ENCODE peak calls at places on chromosomes 3 and 15, in five cellular contexts. E is endodermal cell, U is mammary epithelial cell, B is WERI-Rb-1, R is mucosa of descending colon. W is an unnamed sample. For H3K36me3, the result is how much of the 10 kb centered on the place peaks cover.

GRCh38 chr3:115217678-115218451 is 70.8 kb upstream of the ZBTB20 start:
- DNase-seq in U (peak), R (no peak), B (peak), E (peak), W (no peak)

GRCh38 chr15:39302936-39303335 is 277.9 kb upstream of the THBS1 start:
- DNase-seq in U (no peak), B (no peak), E (no peak), R (no peak), W (no peak)

GRCh38 chr3:198030726-198031125 is 70.7 kb downstream of the LMLN start:
- DNase-seq in U (no peak), E (no peak), R (no peak), B (no peak), W (no peak)

GRCh38 chr15:33007295-33007855 is 187.1 kb downstream of the FMN1 start:
- DNase-seq in R (no peak), E (peak), B (no peak), U (peak), W (no peak)

GRCh38 chr3:172082269-172082668 is 42.9 kb downstream of the FNDC3B start:
- DNase-seq in B (no peak), R (no peak), U (peak), E (no peak), W (no peak)

GRCh38 chr3:113222412-113223086 is 11.2 kb downstream of the BOC start:
- DNase-seq in R (no peak), E (no peak), U (no peak), B (no peak), W (no peak)

GRCh38 chr15:51967583-51967982 is 4.0 kb downstream of the LEO1 start:
- DNase-seq in B (no peak), U (no peak), E (no peak), R (no peak), W (no peak)

GRCh38 chr15:80325206-80325605 is 73.2 kb upstream of the CTXND1 start:
- DNase-seq in R (no peak), B (no peak), E (no peak), U (no peak), W (no peak)

GRCh38 chr3:55721716-55722484 is 234.8 kb upstream of the WNT5A start:
- DNase-seq in E (peak), R (no peak), B (peak), U (peak), W (no peak)

GRCh38 chr3:53100818-53101466 is 29.3 kb downstream of the RFT1 start:
- DNase-seq in E (no peak), R (no peak), B (no peak), U (no peak), W (no peak)

GRCh38 chr15:50840520-50840919 is 68.0 kb upstream of the AP4E1 start:
- DNase-seq in B (no peak), E (peak), U (no peak), R (no peak), W (no peak)

GRCh38 chr15:99502182-99502581 is 63.6 kb upstream of the MEF2A start:
- DNase-seq in B (no peak), E (peak), U (no peak), R (no peak), W (no peak)

GRCh38 chr15:32994810-32995424 is 199.6 kb downstream of the FMN1 start:
- DNase-seq in B (no peak), U (no peak), E (no peak), R (no peak), W (no peak)

GRCh38 chr15:49712846-49713450 is 92.1 kb downstream of the DTWD1 start:
- DNase-seq in E (peak), B (no peak), R (no peak), U (no peak), W (no peak)

GRCh38 chr3:138944842-138945645 is 1.9 kb downstream of the FOXL2 start:
- DNase-seq in B (no peak), R (no peak), E (peak), U (no peak), W (peak)

GRCh38 chr3:118817748-118818165 is 216.9 kb downstream of the IGSF11 start:
- DNase-seq in E (peak), R (no peak), U (peak), B (peak), W (no peak)

GRCh38 chr15:75360856-75361255 is 7.6 kb downstream of the MAN2C1 start:
- DNase-seq in R (no peak), B (no peak), E (no peak), U (no peak), W (no peak)

GRCh38 chr15:75358771-75359536 is 9.5 kb downstream of the MAN2C1 start:
- DNase-seq in B (no peak), U (no peak), E (no peak), R (no peak), W (no peak)

GRCh38 chr15:75357976-75358673 is 10.3 kb downstream of the MAN2C1 start:
- DNase-seq in E (no peak), B (no peak), U (no peak), R (no peak), W (no peak)

GRCh38 chr15:75360391-75360790 is 8.0 kb downstream of the MAN2C1 start:
- DNase-seq in B (no peak), U (no peak), E (no peak), R (no peak), W (no peak)

DNA sequence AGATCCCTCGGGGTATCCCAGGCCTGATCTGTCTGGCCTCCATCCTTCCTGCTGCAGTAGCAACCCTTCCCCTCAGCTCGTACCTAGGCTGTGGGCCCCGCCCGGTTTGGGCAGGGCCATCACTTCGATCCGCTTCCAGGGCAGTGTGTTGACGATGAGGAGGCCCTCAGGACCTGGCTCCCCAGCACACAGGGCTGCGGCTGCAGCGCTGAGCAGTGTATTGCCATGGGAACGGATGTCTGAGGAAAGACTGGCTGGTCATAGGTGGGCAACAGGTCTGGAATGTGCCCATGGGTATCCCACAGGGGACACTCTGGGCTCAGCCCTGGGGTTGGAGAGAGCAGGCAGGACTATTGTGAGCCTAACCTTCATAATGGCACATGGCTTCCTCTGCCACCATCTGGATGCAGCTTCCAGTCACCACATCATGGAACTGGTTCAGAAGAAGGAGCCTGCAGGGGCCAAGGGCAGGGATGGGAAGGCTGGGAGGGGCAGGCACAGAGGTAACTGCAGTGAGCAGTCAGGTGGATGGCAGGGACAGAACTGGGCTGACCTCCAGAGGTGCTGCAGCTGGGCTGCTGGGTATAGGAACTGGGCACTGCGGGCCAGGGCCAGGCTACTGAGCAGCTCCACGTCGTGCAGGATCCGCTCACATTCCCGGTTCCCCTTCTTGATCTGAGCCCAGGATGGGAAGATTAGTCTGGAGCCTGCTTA is 8.7 kb downstream of the MAN2C1 start:
- DNase-seq in U (no peak), B (no peak), E (no peak), R (no peak), W (no peak)
- H3K36me3 ChIP-seq in U (under half), B (under half), E (under half), R (under half), W (under half)

DNA sequence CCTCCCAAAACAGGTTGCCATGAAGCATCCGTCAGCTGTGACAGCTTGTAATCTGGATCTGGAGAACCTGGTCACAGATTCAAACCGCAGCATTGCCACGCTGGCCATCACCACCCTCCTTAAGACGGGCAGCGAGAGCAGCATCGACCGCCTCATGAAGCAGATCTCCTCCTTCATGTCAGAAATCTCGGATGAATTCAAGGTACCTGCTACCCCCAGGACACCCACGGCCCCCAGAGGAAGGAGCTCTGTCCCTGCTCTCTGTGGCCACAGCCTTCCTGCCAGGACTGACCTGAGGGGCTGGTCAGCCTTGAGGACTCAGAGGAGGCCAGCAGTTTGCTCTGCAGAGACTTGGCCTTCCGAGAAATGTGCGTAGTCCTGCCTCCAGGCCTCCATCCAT is 11.2 kb downstream of the COPG1 start:
- DNase-seq in B (no peak), E (no peak), U (no peak), R (no peak), W (no peak)
- H3K36me3 ChIP-seq in B (half or more), E (half or more), U (under half), R (under half), W (under half)

GRCh38 chr15:68354923-68355322 is 77.0 kb downstream of the ITGA11 start:
- DNase-seq in B (no peak), R (no peak), E (peak), U (peak), W (no peak)

GRCh38 chr15:68354268-68354667 is 76.7 kb downstream of the FEM1B start:
- DNase-seq in B (no peak), E (no peak), R (no peak), U (no peak), W (no peak)

GRCh38 chr15:68352401-68353062 is 75.0 kb downstream of the FEM1B start:
- DNase-seq in U (peak), B (no peak), R (no peak), E (no peak), W (no peak)

GRCh38 chr15:68356778-68357177 is 75.2 kb downstream of the ITGA11 start:
- DNase-seq in U (no peak), B (no peak), R (no peak), E (no peak), W (no peak)

GRCh38 chr15:68353418-68354145 is 76.0 kb downstream of the FEM1B start:
- DNase-seq in R (no peak), U (no peak), B (no peak), E (no peak), W (no peak)
- H3K36me3 ChIP-seq in R (under half), U (under half), B (under half), E (under half), W (under half)

DNA sequence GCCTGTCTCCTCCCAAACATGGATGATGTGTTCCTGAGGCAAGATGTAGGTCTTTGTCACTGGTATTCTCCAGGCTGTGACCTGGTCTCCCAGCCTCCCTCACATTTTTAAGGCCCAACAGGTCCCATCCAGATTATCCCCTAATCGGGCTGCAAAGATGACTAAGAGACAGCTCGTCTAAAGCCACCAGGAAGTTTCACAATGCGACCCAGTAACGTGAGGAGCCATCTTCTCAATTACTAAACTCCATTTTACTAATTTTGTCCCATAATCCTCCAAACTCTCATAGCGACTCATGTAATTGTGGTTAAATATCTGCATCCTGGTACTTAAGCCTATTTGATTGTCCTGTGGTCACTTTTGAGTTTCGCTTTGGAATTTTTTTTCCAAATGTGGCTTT is 8.6 kb upstream of the PLA2G4F start:
- DNase-seq in R (no peak), E (no peak), U (no peak), B (no peak), W (no peak)
- H3K36me3 ChIP-seq in R (under half), E (half or more), U (under half), B (half or more), W (half or more)

DNA sequence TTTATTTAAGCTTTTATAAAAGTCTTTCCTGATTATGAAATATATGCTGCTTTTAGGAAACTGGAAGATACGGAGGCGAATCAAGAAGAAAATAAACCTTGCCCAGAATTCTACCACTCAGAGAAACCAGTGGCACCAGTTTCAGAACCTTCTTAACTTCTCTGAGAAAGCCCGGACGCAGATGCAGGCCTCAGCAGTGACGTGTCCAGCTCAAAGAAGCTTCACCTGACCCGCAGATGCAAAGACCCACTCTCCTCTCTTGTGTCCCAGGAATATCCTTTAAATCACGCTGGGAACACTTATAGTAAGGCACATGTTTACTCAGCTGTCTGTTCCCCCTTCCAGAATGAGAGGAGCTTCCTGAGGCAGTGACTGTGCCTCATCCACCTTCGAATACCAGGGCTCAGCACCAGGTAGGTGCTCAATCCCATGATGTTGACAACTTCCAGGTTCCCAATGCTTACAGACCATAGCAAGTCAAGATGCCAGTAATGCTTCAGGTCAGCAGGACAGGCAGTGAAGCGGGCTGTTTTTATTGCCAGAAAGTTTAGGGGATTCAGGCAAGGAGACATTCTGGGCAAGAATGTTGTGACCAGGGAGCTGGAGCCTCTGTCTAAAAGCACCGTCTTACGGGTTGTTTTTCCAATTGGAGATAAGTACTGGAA is 39.9 kb upstream of the LDHAL6B start:
- DNase-seq in E (peak), B (no peak), R (no peak), U (no peak), W (no peak)
- H3K36me3 ChIP-seq in E (under half), B (under half), R (under half), U (under half), W (under half)

GRCh38 chr3:50245831-50246516 is 10.0 kb downstream of the GNAI2 start:
- DNase-seq in U (no peak), E (peak), B (peak), R (peak), W (peak)

GRCh38 chr3:50250514-50250913 is 14.5 kb downstream of the GNAI2 start:
- DNase-seq in U (no peak), E (no peak), R (no peak), B (no peak), W (no peak)

GRCh38 chr3:50249459-50249858 is 13.5 kb downstream of the GNAI2 start:
- DNase-seq in B (no peak), U (no peak), R (no peak), E (no peak), W (no peak)

GRCh38 chr3:50246517-50246954 is 10.5 kb downstream of the GNAI2 start:
- DNase-seq in B (no peak), R (peak), E (peak), U (peak), W (peak)

GRCh38 chr3:50248387-50248786 is 12.4 kb downstream of the GNAI2 start:
- DNase-seq in R (peak), E (no peak), U (no peak), B (no peak), W (no peak)
- H3K36me3 ChIP-seq in R (under half), E (under half), U (under half), B (under half), W (under half)

DNA sequence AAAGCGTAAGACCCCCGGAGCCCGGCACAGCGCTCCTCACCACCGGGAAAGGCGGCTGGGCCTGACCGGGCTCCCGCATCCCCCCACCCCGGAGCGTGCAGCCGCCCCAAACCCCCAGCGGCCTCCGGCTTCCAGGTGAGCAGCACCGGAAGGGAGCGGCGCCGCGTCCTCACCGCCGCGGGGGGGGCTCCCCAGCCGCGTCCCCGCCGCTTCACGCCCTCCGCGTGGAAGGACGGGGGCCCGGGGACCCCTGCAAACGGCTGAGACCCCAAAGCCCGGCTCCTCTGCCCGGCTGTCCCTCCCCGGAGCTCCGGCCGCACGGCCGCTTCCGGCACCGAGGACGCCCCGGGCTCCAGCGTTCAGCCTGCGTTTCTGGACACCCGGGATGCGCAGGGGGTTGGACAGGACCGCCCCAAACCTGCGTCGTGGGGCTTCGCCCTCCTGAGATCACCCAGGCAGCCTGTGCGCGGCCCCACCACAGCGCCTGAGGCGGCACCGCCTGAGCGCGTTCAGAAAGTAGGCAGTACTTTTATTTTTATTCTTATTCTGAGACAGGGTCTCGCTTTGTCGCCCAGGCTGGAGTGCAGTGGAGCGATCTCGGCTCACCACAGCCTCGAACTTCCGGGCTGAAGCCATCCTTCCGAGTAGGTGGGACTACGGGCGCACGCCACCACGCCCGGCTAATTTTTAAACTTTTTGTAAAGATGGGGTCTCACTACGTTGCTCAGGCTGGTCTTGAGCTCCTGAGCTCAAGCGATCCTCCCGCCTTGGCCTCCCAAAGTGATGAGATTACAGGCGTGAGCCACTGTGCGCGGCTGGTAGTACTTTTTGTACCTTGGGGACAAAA is 51.6 kb upstream of the BLM start:
- DNase-seq in U (peak), B (peak), E (no peak), R (peak), W (peak)
- H3K36me3 ChIP-seq in U (under half), B (under half), E (under half), R (under half), W (under half)

DNA sequence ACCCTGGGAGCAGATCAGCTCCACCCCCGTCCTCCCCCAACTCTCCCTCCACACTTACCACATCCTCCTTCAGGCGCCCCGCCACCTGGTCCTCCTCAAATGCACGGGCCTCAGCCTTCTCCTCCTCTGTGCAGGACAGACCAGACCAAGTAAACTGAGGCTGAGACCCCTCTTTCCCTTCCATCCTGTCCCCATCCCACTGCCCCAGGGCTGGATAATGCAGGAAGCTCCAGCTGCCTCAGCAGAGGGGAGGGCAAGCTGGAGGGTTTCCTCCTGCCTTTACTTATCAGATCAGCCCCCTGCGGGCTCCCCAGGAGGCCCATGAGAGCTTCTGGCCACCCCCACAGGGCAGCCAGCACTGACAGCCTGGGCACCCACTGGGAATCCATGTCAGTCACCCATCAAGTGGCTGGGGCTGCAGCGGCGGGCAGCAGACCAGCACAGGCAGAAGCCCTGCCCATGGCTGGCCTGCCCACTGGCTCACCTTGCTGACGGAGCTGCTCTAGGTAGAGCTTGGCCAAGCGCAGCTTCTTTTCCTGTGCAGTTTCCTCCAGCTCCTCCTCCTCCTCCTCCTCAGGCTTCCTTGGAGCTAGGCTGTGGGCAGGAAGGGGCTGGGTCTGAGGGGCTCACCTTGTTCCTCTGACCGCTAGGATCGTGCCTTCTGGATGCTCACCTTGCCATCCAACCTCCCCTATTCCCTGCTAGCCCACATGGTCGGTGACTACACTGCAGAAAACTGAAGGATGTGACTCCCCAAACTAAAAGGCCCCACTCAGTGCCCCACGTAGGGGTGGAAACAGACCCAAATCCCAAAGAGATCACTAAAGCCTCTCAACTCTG is 3.9 kb downstream of the RRP9 start:
- DNase-seq in E (no peak), U (no peak), R (no peak), B (no peak), W (no peak)
- H3K36me3 ChIP-seq in E (half or more), U (under half), R (under half), B (half or more), W (under half)

GRCh38 chr15:58010983-58011382 is 54.5 kb downstream of the ALDH1A2 start:
- DNase-seq in B (no peak), U (no peak), E (no peak), R (no peak), W (no peak)
- H3K36me3 ChIP-seq in B (under half), U (under half), E (under half), R (under half), W (under half)

GRCh38 chr3:123180791-123181190 is 21.0 kb upstream of the SEC22A start:
- DNase-seq in B (no peak), E (no peak), U (no peak), R (no peak), W (no peak)
- H3K36me3 ChIP-seq in B (under half), E (under half), U (under half), R (under half), W (under half)

W was measured in left lung.